ENCODE peak calls at places on chromosome X, in nine cellular contexts. W, R, U, Z, G, J, Y, L and S are unnamed samples.

GRCh38 chrX:50469206-50469605 is 1.4 kb downstream of the DGKK start:
- DNase-seq in W (no peak), R (no peak), U (no peak), Z (no peak), G (no peak), J (no peak), Y (no peak), L (no peak), S (no peak)

GRCh38 chrX:69285881-69286545 is 120.8 kb upstream of the PJA1 start:
- DNase-seq in W (peak), R (peak), U (peak), Z (no peak), G (peak), J (peak), Y (peak), L (peak), S (peak)

GRCh38 chrX:3584415-3584996 is 128.9 kb downstream of the PRKX start:
- DNase-seq in W (no peak), R (no peak), U (no peak), Z (no peak), G (no peak), J (no peak), Y (no peak), L (no peak), S (no peak)

GRCh38 chrX:81779701-81780100 is 577.8 kb downstream of the SH3BGRL start:
- DNase-seq in W (no peak), R (no peak), U (no peak), Z (no peak), G (no peak), J (no peak), Y (no peak), L (no peak), S (no peak)

GRCh38 chrX:64204701-64205440 is 637 bp downstream of the AMER1 start:
- DNase-seq in W (peak), R (peak), U (peak), Z (peak), G (peak), J (peak), Y (peak), L (no peak), S (peak)

GRCh38 chrX:63350551-63350950 is 581 bp downstream of the SPIN4 start:
- DNase-seq in W (no peak), R (peak), U (peak), Z (no peak), G (peak), J (no peak), Y (peak), L (peak), S (peak)

GRCh38 chrX:36609653-36610585 is 398.2 kb upstream of the FAM47C start:
- DNase-seq in W (no peak), R (no peak), U (no peak), Z (no peak), G (no peak), J (peak), Y (no peak), L (no peak), S (no peak)

GRCh38 chrX:22097295-22097694 is 65.2 kb downstream of the PHEX start:
- DNase-seq in W (no peak), R (peak), U (no peak), Z (peak), G (no peak), J (peak), Y (no peak), L (no peak), S (no peak)

GRCh38 chrX:150873616-150874015 is 24.9 kb downstream of the CD99L2 start:
- DNase-seq in W (no peak), R (peak), U (no peak), Z (no peak), G (no peak), J (peak), Y (no peak), L (no peak), S (no peak)

GRCh38 chrX:31223817-31224216 is 152.0 kb upstream of the FTHL17 start:
- DNase-seq in W (no peak), R (no peak), U (no peak), Z (no peak), G (no peak), J (peak), Y (no peak), L (no peak), S (no peak)

GRCh38 chrX:41043950-41044349 is 41.3 kb upstream of the USP9X start:
- DNase-seq in W (no peak), R (no peak), U (no peak), Z (no peak), G (no peak), J (peak), Y (no peak), L (no peak), S (no peak)

GRCh38 chrX:87873347-87873941 is 355.8 kb downstream of the KLHL4 start:
- DNase-seq in W (no peak), R (no peak), U (no peak), Z (no peak), G (no peak), J (no peak), Y (no peak), L (no peak), S (no peak)

GRCh38 chrX:40007136-40007535 is 90.6 kb downstream of the BCOR start:
- DNase-seq in W (no peak), R (no peak), U (no peak), Z (no peak), G (peak), J (no peak), Y (no peak), L (no peak), S (no peak)